ENCODE peak calls at places on chromosomes 13 and 19, in eight cellular contexts. N is AG10803, X is RWPE1, F is nephron progenitor cell, E is stomach, O is transverse colon, Q is Panc1, Z is omental fat pad. D is an unnamed sample.

GRCh38 chr13:98411617-98412310 is 165.1 kb downstream of the STK24 start:
- DNase-seq in N (peak; percentile 45), X (no peak), F (no peak), E (no peak), O (peak; percentile 20), Q (no peak), Z (no peak), D (no peak)

GRCh38 chr13:97255515-97255999 is 33.4 kb downstream of the MBNL2 start:
- DNase-seq in N (no peak), X (no peak), F (no peak), E (no peak), O (no peak), Q (no peak), Z (no peak), D (no peak)

GRCh38 chr13:99979453-99980200 is 2.0 kb upstream of the ZIC2 start:
- DNase-seq in N (no peak), X (no peak), F (peak; percentile 45), E (peak; percentile 14), O (no peak), Q (no peak), Z (no peak), D (no peak)

GRCh38 chr13:32284927-32285632 is 30.1 kb downstream of the ZAR1L start:
- DNase-seq in N (peak; percentile 36), X (peak; percentile 15), F (no peak), E (peak; percentile 47), O (no peak), Q (no peak), Z (no peak), D (peak; percentile 19)

GRCh38 chr19:13849991-13850909 is 26.7 kb upstream of the NANOS3 start:
- DNase-seq in N (peak; percentile 74), X (no peak), F (peak; percentile 79), E (peak; percentile 88), O (peak; percentile 86), Q (no peak), Z (no peak), D (peak; percentile 90)

GRCh38 chr19:38862321-38863059 is 12.7 kb upstream of the HNRNPL start:
- DNase-seq in N (peak; percentile 83), X (no peak), F (no peak), E (no peak), O (peak; percentile 59), Q (no peak), Z (no peak), D (no peak)

GRCh38 chr19:19342086-19343015 is 21.7 kb downstream of the MAU2 start:
- DNase-seq in N (peak; percentile 48), X (peak; percentile 58), F (peak; percentile 88), E (peak; percentile 76), O (peak; percentile 65), Q (no peak), Z (no peak), D (peak; percentile 73)

GRCh38 chr19:33376931-33377557 is 3.5 kb downstream of the CEBPG start:
- DNase-seq in N (no peak), X (peak; percentile 59), F (no peak), E (peak; percentile 41), O (peak; percentile 60), Q (no peak), Z (no peak), D (no peak)

GRCh38 chr13:60431108-60431700 is 34.2 kb downstream of the TDRD3 start:
- DNase-seq in N (peak; percentile 72), X (peak; percentile 36), F (peak; percentile 3), E (no peak), O (no peak), Q (peak; percentile 30), Z (no peak), D (no peak)

GRCh38 chr13:110475550-110476219 is 85.8 kb downstream of the RAB20 start:
- DNase-seq in N (no peak), X (no peak), F (no peak), E (no peak), O (no peak), Q (no peak), Z (no peak), D (no peak)

GRCh38 chr19:23957660-23958281 is 43.1 kb downstream of the ZNF726 start:
- DNase-seq in N (peak; percentile 55), X (peak; percentile 76), F (no peak), E (no peak), O (peak; percentile 18), Q (peak; percentile 81), Z (no peak), D (peak; percentile 10)

GRCh38 chr13:112740502-112741131 is 50.8 kb downstream of the ATP11A start:
- DNase-seq in N (peak; percentile 88), X (no peak), F (no peak), E (peak; percentile 45), O (peak; percentile 50), Q (no peak), Z (no peak), D (peak; percentile 52)

GRCh38 chr13:35964764-35965163 is 166.4 kb downstream of the DCLK1 start:
- DNase-seq in N (peak; percentile 75), X (no peak), F (no peak), E (no peak), O (no peak), Q (no peak), Z (no peak), D (no peak)

GRCh38 chr13:109180905-109181425 is 551.6 kb downstream of the MYO16 start:
- DNase-seq in N (peak; percentile 95), X (no peak), F (no peak), E (no peak), O (no peak), Q (no peak), Z (no peak), D (no peak)

GRCh38 chr13:110555601-110556223 is 5.8 kb downstream of the RAB20 start:
- DNase-seq in N (no peak), X (no peak), F (no peak), E (peak; percentile 70), O (peak; percentile 44), Q (no peak), Z (no peak), D (no peak)

GRCh38 chr13:40315416-40316064 is 350.9 kb downstream of the FOXO1 start:
- DNase-seq in N (no peak), X (peak; percentile 5), F (no peak), E (no peak), O (no peak), Q (no peak), Z (no peak), D (no peak)

GRCh38 chr19:49870309-49870901 is 3.0 kb upstream of the PNKP start:
- DNase-seq in N (no peak), X (no peak), F (no peak), E (no peak), O (no peak), Q (no peak), Z (no peak), D (no peak)

DNA sequence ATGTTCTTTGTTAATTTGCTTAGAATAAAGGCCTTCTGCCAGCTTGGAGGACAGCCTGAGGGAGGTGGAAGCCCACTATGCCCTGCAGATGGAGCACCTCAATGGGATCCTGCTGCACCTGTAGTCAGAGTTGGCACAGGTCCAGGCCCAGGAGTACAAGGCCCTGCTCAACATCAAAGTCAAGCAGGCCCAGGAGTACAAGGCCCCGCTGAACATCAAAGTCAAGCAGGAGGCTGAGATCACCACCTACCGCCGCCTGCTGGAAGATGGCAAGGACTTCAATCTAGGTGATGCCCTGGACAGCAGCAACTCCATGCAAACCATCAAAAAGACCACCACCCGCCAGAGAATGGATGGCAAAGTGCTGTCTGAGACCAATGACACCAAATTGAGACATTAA is 41.7 kb downstream of the ZNF85 start:
- DNase-seq in N (no peak), X (no peak), F (no peak), E (no peak), O (no peak), Q (no peak), Z (no peak), D (no peak)
- TF ChIP-seq CTCF in N (no peak), X (no peak), F (no peak), E (no peak), O (no peak), Q (no peak), Z (no peak), D (no peak)

GRCh38 chr13:102904408-102904862 is 58.6 kb downstream of the ERCC5 start:
- DNase-seq in N (no peak), X (peak; percentile 50), F (no peak), E (no peak), O (no peak), Q (no peak), Z (no peak), D (no peak)
- TF ChIP-seq CTCF in N (no peak), X (no peak), F (no peak), E (no peak), O (no peak), Q (no peak), Z (no peak), D (no peak)

DNA sequence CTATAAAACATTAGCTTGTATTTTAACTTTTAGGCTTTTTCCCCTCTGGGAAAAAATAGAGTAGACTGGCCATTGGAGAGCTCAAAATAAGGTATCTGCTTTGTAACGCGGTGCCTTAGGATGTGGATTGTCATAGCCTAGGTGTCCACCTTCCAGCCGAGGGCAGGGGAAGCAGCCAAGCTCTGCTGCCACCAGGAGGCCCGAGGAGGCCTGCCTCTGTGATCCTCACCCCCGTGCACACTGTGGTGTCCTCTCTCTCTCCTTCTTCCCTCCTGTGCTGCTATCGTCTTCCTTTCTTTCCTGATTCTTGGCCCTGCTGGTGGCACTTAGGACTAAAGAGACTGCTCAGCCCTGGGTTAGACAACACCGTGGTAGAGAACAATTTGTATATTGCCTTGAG is 11.3 kb downstream of the HNRNPM start:
- DNase-seq in N (no peak), X (no peak), F (peak; percentile 24), E (no peak), O (no peak), Q (no peak), Z (no peak), D (no peak)
- TF ChIP-seq CTCF in N (peak; percentile 7), X (no peak), F (no peak), E (no peak), O (no peak), Q (peak; percentile 31), Z (no peak), D (no peak)

GRCh38 chr13:26380930-26381329 is 127.0 kb downstream of the CDK8 start:
- DNase-seq in N (no peak), X (no peak), F (no peak), E (no peak), O (no peak), Q (no peak), Z (no peak), D (no peak)

GRCh38 chr13:26376430-26376829 is 122.5 kb downstream of the CDK8 start:
- DNase-seq in N (no peak), X (no peak), F (no peak), E (no peak), O (no peak), Q (no peak), Z (no peak), D (no peak)

GRCh38 chr13:26379831-26380230 is 125.9 kb downstream of the CDK8 start:
- DNase-seq in N (no peak), X (no peak), F (no peak), E (no peak), O (no peak), Q (no peak), Z (no peak), D (no peak)

GRCh38 chr13:26378116-26378515 is 124.2 kb downstream of the CDK8 start:
- DNase-seq in N (no peak), X (no peak), F (no peak), E (no peak), O (no peak), Q (no peak), Z (no peak), D (no peak)

DNA sequence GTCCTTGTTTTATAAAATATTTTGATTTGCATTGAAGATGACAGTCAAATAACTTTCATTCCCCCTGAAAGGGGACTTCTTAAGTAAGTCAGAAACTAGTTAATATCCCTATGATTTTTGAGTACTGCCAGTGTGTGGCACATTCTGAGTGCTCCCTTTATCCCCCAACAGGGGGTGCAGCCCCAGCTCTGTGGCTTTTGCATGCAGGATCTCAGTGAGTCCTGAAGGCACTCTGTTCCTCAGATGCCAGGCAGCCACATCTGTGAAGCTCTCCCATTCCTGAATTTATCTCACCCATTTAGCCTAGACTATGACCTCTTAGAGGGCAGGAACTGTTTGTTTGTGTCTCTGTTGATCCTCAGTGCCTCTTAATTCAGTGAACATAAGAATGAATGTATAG is 123.1 kb downstream of the CDK8 start:
- DNase-seq in N (peak; percentile 34), X (peak; percentile 3), F (peak; percentile 20), E (no peak), O (no peak), Q (no peak), Z (no peak), D (no peak)
- TF ChIP-seq CTCF in N (peak; percentile 56), X (no peak), F (peak; percentile 41), E (no peak), O (peak; percentile 31), Q (peak; percentile 36), Z (no peak), D (no peak)

D was measured in mucosa of descending colon.